ENCODE peak calls at places on chromosome 13, in nine cellular contexts. Z is breast epithelium; S is adipocyte; O is colonic mucosa; K is CD8-positive, alpha-beta memory T cell; U is heart left ventricle; N is esophagus squamous epithelium; I is IMR-90; L is Peyer's patch. M is an unnamed sample.
A peak's percentile ranks its signal among the peaks of the same experiment; 100 is the strongest.

GRCh38 chr13:89554801-89555200 is 1792.7 kb upstream of the MIR17HG start:
- DNase-seq in Z (no peak), S (no peak), O (no peak), K (no peak), U (no peak), N (no peak), I (no peak), L (no peak), M (no peak)

GRCh38 chr13:111929036-111929616 is 137.8 kb upstream of the SOX1 start:
- DNase-seq in Z (no peak), S (no peak), O (no peak), K (no peak), U (no peak), N (no peak), I (no peak), L (no peak), M (no peak)

GRCh38 chr13:51502206-51502651 is 49.4 kb upstream of the INTS6 start:
- DNase-seq in Z (no peak), S (peak; percentile 15), O (no peak), K (no peak), U (no peak), N (no peak), I (peak; percentile 59), L (no peak), M (no peak)

GRCh38 chr13:70856706-70857105 is 748.5 kb upstream of the KLHL1 start:
- DNase-seq in Z (no peak), S (no peak), O (peak; percentile 30), K (no peak), U (no peak), N (no peak), I (no peak), L (no peak), M (peak; percentile 49)

GRCh38 chr13:91347996-91348905 is 764 bp downstream of the MIR17HG start:
- DNase-seq in Z (peak; percentile 53), S (peak; percentile 71), O (peak; percentile 51), K (peak; percentile 74), U (peak; percentile 71), N (no peak), I (no peak), L (peak; percentile 83), M (peak; percentile 60)

GRCh38 chr13:46850214-46850613 is 46.6 kb downstream of the HTR2A start:
- DNase-seq in Z (no peak), S (no peak), O (no peak), K (no peak), U (no peak), N (no peak), I (no peak), L (no peak), M (no peak)

GRCh38 chr13:108777421-108778420 is 148.3 kb downstream of the MYO16 start:
- DNase-seq in Z (no peak), S (no peak), O (no peak), K (no peak), U (no peak), N (no peak), I (peak; percentile 81), L (no peak), M (no peak)

GRCh38 chr13:49220856-49221614 is 897 bp downstream of the MLNR start:
- DNase-seq in Z (no peak), S (no peak), O (no peak), K (no peak), U (no peak), N (no peak), I (peak; percentile 12), L (no peak), M (no peak)

GRCh38 chr13:51318015-51318414 is 21.5 kb upstream of the SERPINE3 start:
- DNase-seq in Z (no peak), S (no peak), O (no peak), K (no peak), U (no peak), N (no peak), I (no peak), L (no peak), M (no peak)

GRCh38 chr13:26476111-26476743 is 81.3 kb upstream of the WASF3 start:
- DNase-seq in Z (no peak), S (peak; percentile 29), O (no peak), K (no peak), U (no peak), N (no peak), I (peak; percentile 50), L (no peak), M (no peak)

GRCh38 chr13:94617389-94618000 is 15.8 kb downstream of the GPR180 start:
- DNase-seq in Z (no peak), S (peak; percentile 61), O (no peak), K (peak; percentile 37), U (no peak), N (no peak), I (no peak), L (no peak), M (peak; percentile 62)

GRCh38 chr13:102484329-102484728 is 82.5 kb upstream of the FGF14 start:
- DNase-seq in Z (no peak), S (no peak), O (no peak), K (no peak), U (no peak), N (no peak), I (peak; percentile 4), L (no peak), M (no peak)

GRCh38 chr13:113209880-113210421 is 538 bp downstream of the CUL4A start:
- DNase-seq in Z (no peak), S (peak; percentile 82), O (peak; percentile 71), K (peak; percentile 82), U (peak; percentile 75), N (no peak), I (peak; percentile 55), L (peak; percentile 87), M (peak; percentile 89)

GRCh38 chr13:91544723-91545122 is 146.3 kb downstream of the GPC5 start:
- DNase-seq in Z (no peak), S (no peak), O (no peak), K (no peak), U (no peak), N (no peak), I (no peak), L (no peak), M (no peak)

GRCh38 chr13:50129923-50130685 is 114.9 kb downstream of the KCNRG start:
- DNase-seq in Z (no peak), S (peak; percentile 63), O (peak; percentile 29), K (peak; percentile 27), U (peak; percentile 73), N (no peak), I (no peak), L (peak; percentile 51), M (peak; percentile 29)

GRCh38 chr13:35732565-35732964 is 256.1 kb upstream of the MAB21L1 start:
- DNase-seq in Z (no peak), S (no peak), O (no peak), K (no peak), U (no peak), N (no peak), I (no peak), L (no peak), M (no peak)

GRCh38 chr13:63041640-63042414 is 1626.2 kb upstream of the PCDH20 start:
- DNase-seq in Z (no peak), S (peak; percentile 51), O (no peak), K (no peak), U (no peak), N (no peak), I (peak; percentile 68), L (no peak), M (no peak)

GRCh38 chr13:58097831-58098230 is 466.3 kb downstream of the PCDH17 start:
- DNase-seq in Z (no peak), S (no peak), O (no peak), K (no peak), U (no peak), N (no peak), I (no peak), L (no peak), M (no peak)

GRCh38 chr13:44759723-44760360 is 183.7 kb upstream of the TSC22D1 start:
- DNase-seq in Z (peak; percentile 57), S (peak; percentile 11), O (no peak), K (no peak), U (no peak), N (no peak), I (peak; percentile 54), L (no peak), M (no peak)

GRCh38 chr13:100542546-100543156 is 45.9 kb downstream of the GGACT start:
- DNase-seq in Z (no peak), S (peak; percentile 77), O (no peak), K (peak; percentile 13), U (no peak), N (no peak), I (peak; percentile 64), L (peak; percentile 30), M (no peak)
- H3K4me1 ChIP-seq in Z (peaks cover 4% of the 10 kb centered on the region), S (no peaks in the 10 kb centered on the region), O (no peaks in the 10 kb centered on the region), K (peaks cover 6% of the 10 kb centered on the region), U (no peaks in the 10 kb centered on the region), N (peaks cover 68% of the 10 kb centered on the region), I (peaks cover 7% of the 10 kb centered on the region), L (no peaks in the 10 kb centered on the region), M (no peaks in the 10 kb centered on the region)

DNA sequence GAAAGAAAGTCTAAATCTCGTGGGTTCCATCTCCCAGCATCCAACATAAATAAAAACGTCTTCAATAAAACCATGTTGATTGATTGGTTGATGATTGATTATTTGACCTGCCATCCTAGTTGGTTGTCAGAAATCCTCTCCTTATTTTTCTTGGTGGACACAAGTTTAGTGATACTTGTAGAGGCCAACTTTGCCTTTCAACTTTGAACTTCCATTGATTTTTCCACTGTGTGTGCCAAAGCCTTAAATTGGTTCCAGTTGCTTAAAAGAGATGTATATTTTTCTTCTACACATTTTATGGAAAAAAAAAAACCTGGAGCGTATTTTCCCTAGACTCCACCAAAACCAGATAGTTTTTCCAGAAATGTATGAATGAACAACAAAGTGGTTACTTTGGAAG is 85.0 kb downstream of the MBNL2 start:
- DNase-seq in Z (no peak), S (no peak), O (no peak), K (no peak), U (no peak), N (no peak), I (no peak), L (no peak), M (no peak)
- H3K4me1 ChIP-seq in Z (peaks cover 2% of the 10 kb centered on the region), S (peaks cover 31% of the 10 kb centered on the region), O (no peaks in the 10 kb centered on the region), K (peaks cover 4% of the 10 kb centered on the region), U (peaks cover 55% of the 10 kb centered on the region), N (peaks cover 58% of the 10 kb centered on the region), I (peaks cover 24% of the 10 kb centered on the region), L (no peaks in the 10 kb centered on the region), M (peaks cover 2% of the 10 kb centered on the region)

DNA sequence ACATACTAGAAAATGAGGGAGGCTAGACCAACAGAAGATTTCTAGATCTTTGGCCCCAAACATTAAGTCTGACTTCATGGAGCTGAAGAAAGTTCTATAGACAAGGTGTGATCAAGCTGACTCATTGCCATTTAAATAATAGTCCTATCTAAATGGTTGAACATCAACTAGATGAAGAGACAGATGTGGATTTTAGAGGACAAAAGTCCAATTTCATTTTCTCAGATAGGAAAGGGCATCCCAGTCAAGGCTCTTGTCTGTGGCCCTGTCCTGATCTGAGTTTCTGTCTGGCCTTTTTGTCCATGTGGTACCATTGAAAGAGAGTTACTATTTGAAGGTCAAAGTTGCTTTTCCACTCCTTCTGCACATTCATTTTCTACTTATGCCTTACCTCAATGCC is 74.6 kb downstream of the MBNL2 start:
- DNase-seq in Z (no peak), S (no peak), O (no peak), K (no peak), U (no peak), N (no peak), I (no peak), L (no peak), M (no peak)
- H3K4me1 ChIP-seq in Z (peaks cover 6% of the 10 kb centered on the region), S (peaks cover 34% of the 10 kb centered on the region), O (no peaks in the 10 kb centered on the region), K (peaks cover 3% of the 10 kb centered on the region), U (peaks cover 69% of the 10 kb centered on the region), N (peaks cover 64% of the 10 kb centered on the region), I (peaks cover 21% of the 10 kb centered on the region), L (no peaks in the 10 kb centered on the region), M (peaks cover under 1% of the 10 kb centered on the region)

DNA sequence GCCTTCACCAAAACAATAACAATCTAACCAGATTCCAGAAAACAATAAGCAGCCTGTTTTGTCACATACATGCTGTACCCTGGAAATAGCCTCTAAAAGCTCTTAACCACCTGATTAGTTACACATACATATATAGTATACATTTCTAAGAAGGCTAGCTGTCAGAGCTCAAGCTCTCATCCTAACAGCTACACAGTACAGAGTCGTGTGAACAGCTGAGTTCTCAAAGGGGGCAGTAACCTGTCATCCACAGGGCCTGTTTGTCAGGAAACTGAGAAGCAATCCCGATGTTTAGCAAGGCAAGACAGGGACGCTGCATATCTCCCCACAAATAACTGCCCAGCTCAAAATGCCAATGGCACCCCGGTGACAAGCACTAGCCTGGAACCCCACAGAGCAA is 56.9 kb downstream of the STK24 start:
- DNase-seq in Z (no peak), S (no peak), O (no peak), K (no peak), U (no peak), N (no peak), I (no peak), L (no peak), M (no peak)
- H3K4me1 ChIP-seq in Z (peaks cover 4% of the 10 kb centered on the region), S (peaks cover 24% of the 10 kb centered on the region), O (no peaks in the 10 kb centered on the region), K (peaks cover 59% of the 10 kb centered on the region), U (peaks cover 69% of the 10 kb centered on the region), N (peaks cover 85% of the 10 kb centered on the region), I (peaks cover 18% of the 10 kb centered on the region), L (peaks cover 24% of the 10 kb centered on the region), M (peaks cover 24% of the 10 kb centered on the region)

M was measured in mucosa of descending colon.